ENCODE peak calls at places on chromosomes 16 and 17, in nine cellular contexts. M is PC-3; X is ascending aorta; K is effector memory CD4-positive, alpha-beta T cell; U is psoas muscle; I is mammary epithelial cell; W is GM23338; T is heart left ventricle; R is SK-N-SH. A is an unnamed sample.
A peak's percentile ranks its signal among the peaks of the same experiment; 100 is the strongest.

GRCh38 chr17:2929881-2930533 is 133.4 kb downstream of the OR1D5 start:
- DNase-seq in M (peak; percentile 57), X (no peak), K (no peak), U (no peak), I (peak; percentile 24), W (peak; percentile 87), T (no peak), R (peak; percentile 85), A (no peak)

GRCh38 chr17:17754719-17755686 is 73.7 kb downstream of the RAI1 start:
- DNase-seq in M (no peak), X (no peak), K (no peak), U (no peak), I (no peak), W (no peak), T (peak; percentile 89), R (no peak), A (no peak)

GRCh38 chr17:41065829-41066624 is at the start of gene KRTAP2-4:
- DNase-seq in M (peak; percentile 83), X (no peak), K (no peak), U (no peak), I (peak; percentile 96), W (no peak), T (no peak), R (no peak), A (peak; percentile 95)

GRCh38 chr17:49976163-49976827 is 7.3 kb downstream of the DLX4 start:
- DNase-seq in M (no peak), X (no peak), K (no peak), U (no peak), I (no peak), W (no peak), T (no peak), R (no peak), A (no peak)

GRCh38 chr17:63973930-63974593 is 1.3 kb upstream of the SCN4A start:
- DNase-seq in M (peak; percentile 63), X (no peak), K (no peak), U (peak; percentile 77), I (peak; percentile 43), W (no peak), T (no peak), R (no peak), A (no peak)

GRCh38 chr16:2212362-2213324 is 2.0 kb upstream of the BRICD5 start:
- DNase-seq in M (peak; percentile 76), X (no peak), K (no peak), U (peak; percentile 72), I (peak; percentile 36), W (no peak), T (peak; percentile 83), R (no peak), A (no peak)

GRCh38 chr17:32803544-32803943 is 73.4 kb downstream of the MYO1D start:
- DNase-seq in M (no peak), X (no peak), K (no peak), U (no peak), I (no peak), W (no peak), T (no peak), R (no peak), A (no peak)

GRCh38 chr17:76038050-76038449 is 10.9 kb upstream of the EVPL start:
- DNase-seq in M (no peak), X (no peak), K (no peak), U (no peak), I (no peak), W (no peak), T (no peak), R (no peak), A (no peak)

GRCh38 chr17:1506649-1507254 is 9.7 kb downstream of the INPP5K start:
- DNase-seq in M (no peak), X (no peak), K (no peak), U (no peak), I (no peak), W (no peak), T (peak; percentile 78), R (no peak), A (no peak)

GRCh38 chr17:41885733-41886132 is 20.5 kb upstream of the KLHL11 start:
- DNase-seq in M (no peak), X (no peak), K (no peak), U (no peak), I (no peak), W (peak; percentile 13), T (no peak), R (peak; percentile 50), A (no peak)

GRCh38 chr17:45668316-45668715 is 115.8 kb upstream of the CRHR1 start:
- DNase-seq in M (no peak), X (no peak), K (no peak), U (no peak), I (no peak), W (no peak), T (no peak), R (no peak), A (no peak)

GRCh38 chr16:47359478-47359877 is 101.4 kb downstream of the ITFG1 start:
- DNase-seq in M (no peak), X (no peak), K (no peak), U (no peak), I (no peak), W (no peak), T (no peak), R (no peak), A (no peak)

GRCh38 chr16:962901-963814 is 7.6 kb downstream of the LMF1 start:
- DNase-seq in M (no peak), X (no peak), K (no peak), U (no peak), I (no peak), W (no peak), T (no peak), R (no peak), A (no peak)

GRCh38 chr16:78749745-78750268 is 650.4 kb downstream of the WWOX start:
- DNase-seq in M (no peak), X (no peak), K (no peak), U (no peak), I (no peak), W (no peak), T (no peak), R (no peak), A (no peak)

GRCh38 chr16:78748471-78748929 is 649.0 kb downstream of the WWOX start:
- DNase-seq in M (no peak), X (no peak), K (no peak), U (no peak), I (no peak), W (no peak), T (no peak), R (peak; percentile 51), A (peak; percentile 55)

GRCh38 chr16:78756189-78756661 is 656.8 kb downstream of the WWOX start:
- DNase-seq in M (no peak), X (no peak), K (no peak), U (no peak), I (no peak), W (no peak), T (no peak), R (no peak), A (no peak)

GRCh38 chr16:78750611-78751010 is 651.2 kb downstream of the WWOX start:
- DNase-seq in M (no peak), X (no peak), K (no peak), U (no peak), I (no peak), W (no peak), T (no peak), R (no peak), A (no peak)

GRCh38 chr16:78751601-78752000 is 652.1 kb downstream of the WWOX start:
- DNase-seq in M (no peak), X (no peak), K (no peak), U (no peak), I (no peak), W (no peak), T (no peak), R (no peak), A (no peak)
- H3K4me1 ChIP-seq in M (no peaks in the 10 kb centered on the region), X (no peaks in the 10 kb centered on the region), K (peaks cover 11% of the 10 kb centered on the region), U (peaks cover 17% of the 10 kb centered on the region), I (no peaks in the 10 kb centered on the region), W (peaks cover 8% of the 10 kb centered on the region), T (no peaks in the 10 kb centered on the region), R (no peaks in the 10 kb centered on the region), A (peaks cover 6% of the 10 kb centered on the region)

GRCh38 chr16:17159616-17160015 is 311.1 kb downstream of the XYLT1 start:
- DNase-seq in M (no peak), X (no peak), K (no peak), U (no peak), I (no peak), W (peak; percentile 48), T (no peak), R (no peak), A (no peak)
- H3K4me1 ChIP-seq in M (no peaks in the 10 kb centered on the region), X (no peaks in the 10 kb centered on the region), K (no peaks in the 10 kb centered on the region), U (no peaks in the 10 kb centered on the region), I (no peaks in the 10 kb centered on the region), W (peaks cover 30% of the 10 kb centered on the region), T (no peaks in the 10 kb centered on the region), R (no peaks in the 10 kb centered on the region), A (no peaks in the 10 kb centered on the region)

GRCh38 chr17:82965371-82965770 is 114.0 kb upstream of the METRNL start:
- DNase-seq in M (no peak), X (no peak), K (no peak), U (no peak), I (no peak), W (no peak), T (no peak), R (no peak), A (no peak)
- H3K4me1 ChIP-seq in M (peaks cover 18% of the 10 kb centered on the region), X (no peaks in the 10 kb centered on the region), K (no peaks in the 10 kb centered on the region), U (no peaks in the 10 kb centered on the region), I (peaks cover 10% of the 10 kb centered on the region), W (peaks cover 8% of the 10 kb centered on the region), T (peaks cover 13% of the 10 kb centered on the region), R (no peaks in the 10 kb centered on the region), A (no peaks in the 10 kb centered on the region)

DNA sequence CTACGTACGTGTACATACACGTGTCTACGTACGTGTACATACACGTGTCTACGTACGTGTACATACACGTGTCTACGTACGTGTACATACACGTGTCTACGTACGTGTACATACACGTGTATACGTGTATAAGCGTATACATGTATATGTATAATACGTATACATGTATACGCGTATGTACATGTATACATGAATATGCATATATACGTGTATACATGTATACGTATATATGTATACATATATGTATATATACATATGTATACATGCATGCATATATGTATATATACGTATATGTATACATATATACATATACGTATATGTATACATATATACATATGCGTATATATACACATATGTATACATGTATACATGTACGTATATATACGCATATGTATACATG is 22.2 kb upstream of the PYY start:
- DNase-seq in M (no peak), X (no peak), K (no peak), U (no peak), I (no peak), W (no peak), T (no peak), R (no peak), A (no peak)
- H3K4me1 ChIP-seq in M (no peaks in the 10 kb centered on the region), X (no peaks in the 10 kb centered on the region), K (no peaks in the 10 kb centered on the region), U (no peaks in the 10 kb centered on the region), I (no peaks in the 10 kb centered on the region), W (no peaks in the 10 kb centered on the region), T (no peaks in the 10 kb centered on the region), R (no peaks in the 10 kb centered on the region), A (no peaks in the 10 kb centered on the region)

DNA sequence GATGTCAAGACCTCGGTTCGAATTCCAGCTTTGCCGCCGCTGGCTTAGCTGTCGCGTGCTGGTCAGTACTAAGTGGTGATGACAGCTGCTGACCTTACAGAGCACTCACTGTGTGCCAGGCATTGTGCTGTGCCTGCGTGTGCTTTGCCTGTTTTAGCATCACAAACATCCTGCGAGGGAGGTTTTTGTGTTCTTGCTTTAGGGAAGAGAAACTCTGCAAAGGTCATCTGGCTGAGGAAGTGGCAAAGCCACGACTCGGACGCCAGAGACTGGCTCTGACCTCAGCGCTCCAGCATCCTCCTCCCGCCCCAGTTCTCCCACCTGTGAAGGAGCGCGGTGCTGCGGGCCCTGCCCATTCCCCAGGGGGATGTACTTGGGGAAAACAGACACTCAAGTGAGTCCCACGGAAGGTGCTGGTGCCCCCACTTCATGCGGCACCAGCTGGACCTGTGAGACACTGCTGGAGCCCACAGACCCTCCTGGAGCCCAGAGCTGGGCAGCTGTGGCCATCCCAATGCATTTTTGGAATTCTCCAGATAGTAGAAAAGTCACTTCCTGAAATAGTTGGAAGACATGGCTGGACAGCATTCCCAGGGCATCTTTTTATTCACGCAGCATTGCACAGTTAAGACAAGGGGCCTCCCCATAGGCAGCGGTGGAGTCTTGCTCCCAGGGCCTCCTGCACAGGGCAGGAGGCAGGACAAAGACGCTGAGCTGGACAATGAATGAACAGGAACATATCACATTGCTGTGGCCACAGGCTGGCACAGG is 20.0 kb upstream of the HERPUD1 start:
- DNase-seq in M (no peak), X (peak; percentile 38), K (no peak), U (peak; percentile 39), I (no peak), W (no peak), T (peak; percentile 70), R (no peak), A (no peak)
- H3K4me1 ChIP-seq in M (no peaks in the 10 kb centered on the region), X (no peaks in the 10 kb centered on the region), K (peaks cover 8% of the 10 kb centered on the region), U (no peaks in the 10 kb centered on the region), I (peaks cover 41% of the 10 kb centered on the region), W (peaks cover 19% of the 10 kb centered on the region), T (peaks cover 65% of the 10 kb centered on the region), R (peaks cover 20% of the 10 kb centered on the region), A (peaks cover 46% of the 10 kb centered on the region)

A was measured in foreskin keratinocyte.